ENCODE peak calls at places on chromosomes 13 and 19, in four cellular contexts. N is IMR-90, T is breast epithelium, P is HCT116. O is an unnamed sample.

GRCh38 chr13:40024962-40025714 is 369.7 kb downstream of the COG6 start:
- DNase-seq in P (no peak), T (no peak), N (no peak), O (no peak)

GRCh38 chr13:33992891-33993336 is 175.0 kb downstream of the RFC3 start:
- DNase-seq in P (no peak), T (no peak), N (no peak), O (no peak)

GRCh38 chr13:102597029-102598015 is 536 bp downstream of the TPP2 start:
- DNase-seq in T (no peak), P (no peak), N (peak), O (peak)

GRCh38 chr19:38361633-38362075 is 12.7 kb upstream of the PSMD8 start:
- DNase-seq in N (peak), T (peak), P (peak), O (peak)

GRCh38 chr19:53158119-53158656 is 665 bp downstream of the ZNF347 start:
- DNase-seq in N (peak), P (no peak), T (peak), O (peak)

GRCh38 chr19:12838893-12839656 is 760 bp downstream of the MAST1 start:
- DNase-seq in N (no peak), T (no peak), P (no peak), O (no peak)

GRCh38 chr13:53200498-53201453 is 172.2 kb downstream of the OLFM4 start:
- DNase-seq in P (no peak), T (no peak), N (peak), O (no peak)

GRCh38 chr13:99686944-99687382 is 185.7 kb downstream of the TM9SF2 start:
- DNase-seq in N (no peak), T (no peak), P (no peak), O (no peak)

GRCh38 chr19:47419037-47419783 is at the start of gene MEIS3:
- DNase-seq in P (no peak), T (no peak), N (no peak), O (no peak)

GRCh38 chr13:25687622-25688225 is 315.9 kb downstream of the ATP8A2 start:
- DNase-seq in N (no peak), T (no peak), P (no peak), O (no peak)

GRCh38 chr19:45960595-45961235 is 12.9 kb downstream of the NOVA2 start:
- DNase-seq in N (no peak), P (no peak), T (no peak), O (no peak)

GRCh38 chr19:16588089-16588823 is 16.0 kb upstream of the SLC35E1 start:
- DNase-seq in N (peak), T (no peak), P (no peak), O (no peak)

GRCh38 chr13:104841110-104841509 is 1694.4 kb downstream of the EFNB2 start:
- DNase-seq in N (no peak), P (no peak), T (no peak), O (no peak)

GRCh38 chr13:31761951-31762350 is 22.6 kb downstream of the RXFP2 start:
- DNase-seq in N (peak), T (no peak), P (no peak), O (no peak)
- TF ChIP-seq POLR2A in N (no peak), T (no peak), P (no peak), O (no peak)

DNA sequence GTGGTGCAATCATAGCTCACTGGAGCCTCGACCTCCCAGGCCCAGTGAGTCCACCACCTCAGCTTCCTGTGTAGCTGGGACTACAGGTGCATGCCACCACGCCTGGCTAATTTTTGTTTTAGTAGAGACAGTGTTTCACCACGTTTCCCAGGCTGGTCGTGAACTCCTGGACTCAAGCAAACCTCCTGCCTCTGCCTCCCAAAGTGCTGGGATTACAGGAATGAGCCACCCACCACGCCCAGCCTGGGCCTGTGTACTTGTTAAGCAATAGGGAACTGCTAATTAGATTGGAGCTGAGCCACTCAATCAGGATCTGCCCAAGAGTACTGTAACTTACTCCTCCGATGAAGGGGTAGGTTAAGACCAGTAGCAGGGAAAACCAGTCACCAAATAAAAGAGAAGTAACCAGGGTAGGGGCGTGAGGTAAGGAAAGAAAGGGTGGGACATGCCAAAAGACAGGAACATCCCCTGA is 2.4 kb downstream of the DDX39A start:
- DNase-seq in T (no peak), N (no peak), P (no peak), O (no peak)
- TF ChIP-seq POLR2A in T (no peak), N (no peak), P (no peak), O (no peak)

DNA sequence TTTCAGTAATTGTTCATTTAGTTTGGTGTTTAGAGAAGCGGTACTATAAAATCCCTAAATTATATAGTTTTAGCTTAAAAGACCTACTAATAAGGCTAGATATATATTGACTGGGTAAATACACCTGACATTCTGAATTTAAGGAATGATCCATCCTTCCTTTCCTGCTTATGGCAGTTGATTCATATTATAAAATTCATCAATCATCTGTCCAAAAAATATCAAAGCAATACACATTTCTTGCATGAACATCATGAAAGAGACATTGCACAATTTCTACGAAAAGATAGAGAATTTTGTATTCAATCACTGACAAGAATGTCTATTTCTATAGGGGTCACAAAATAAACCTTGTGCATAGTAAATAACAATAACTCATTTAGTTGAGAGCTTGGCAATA is 514.9 kb downstream of the SLITRK6 start:
- DNase-seq in P (no peak), N (no peak), T (no peak), O (no peak)
- TF ChIP-seq POLR2A in P (no peak), N (no peak), T (no peak), O (no peak)

GRCh38 chr19:2232286-2233151 is 3.6 kb downstream of the PLEKHJ1 start:
- DNase-seq in N (no peak), T (no peak), P (no peak), O (no peak)

GRCh38 chr19:2229103-2230028 is 6.8 kb downstream of the PLEKHJ1 start:
- DNase-seq in P (no peak), T (no peak), N (no peak), O (no peak)

GRCh38 chr19:2230029-2230531 is 6.0 kb downstream of the PLEKHJ1 start:
- DNase-seq in N (no peak), P (no peak), T (no peak), O (no peak)

GRCh38 chr19:2231621-2232221 is 4.4 kb downstream of the PLEKHJ1 start:
- DNase-seq in N (no peak), T (no peak), P (no peak), O (no peak)

GRCh38 chr19:2230807-2231533 is 5.2 kb downstream of the PLEKHJ1 start:
- DNase-seq in T (no peak), N (no peak), P (no peak), O (no peak)
- TF ChIP-seq POLR2A in T (no peak), N (no peak), P (peak), O (no peak)

GRCh38 chr19:18192673-18193387 is at the start of gene MPV17L2:
- DNase-seq in N (peak), T (peak), P (peak), O (peak)
- TF ChIP-seq POLR2A in N (peak), T (peak), P (peak), O (peak)

GRCh38 chr19:51327066-51327985 is 14.6 kb downstream of the VSIG10L start:
- DNase-seq in T (no peak), P (no peak), N (peak), O (no peak)
- TF ChIP-seq POLR2A in T (no peak), P (no peak), N (no peak), O (no peak)

GRCh38 chr19:28563964-28564914 is 648.7 kb downstream of the UQCRFS1 start:
- DNase-seq in P (no peak), N (no peak), T (no peak), O (no peak)
- TF ChIP-seq POLR2A in P (no peak), N (no peak), T (no peak), O (no peak)